ENCODE peak calls at places on chromosomes 12 and 14, in nine cellular contexts. U, G, W, S, M, Z, F, I and V are unnamed samples.

GRCh38 chr14:79967453-79967852 is 243.9 kb downstream of the DIO2 start:
- DNase-seq in S (no peak), G (no peak), M (no peak), W (no peak), I (no peak), U (no peak), F (no peak), Z (no peak), V (no peak)

GRCh38 chr14:102891556-102891955 is 30.9 kb upstream of the AMN start:
- DNase-seq in Z (no peak), I (peak), W (peak), F (no peak), G (no peak), U (no peak), M (no peak), S (peak), V (no peak)

GRCh38 chr12:71430756-71431155 is 8.8 kb upstream of the LGR5 start:
- DNase-seq in G (no peak), Z (no peak), U (no peak), F (no peak), S (no peak), W (no peak), M (no peak), I (no peak), V (no peak)

GRCh38 chr12:128089961-128090360 is 177.0 kb upstream of the TMEM132C start:
- DNase-seq in Z (no peak), U (peak), G (no peak), F (no peak), M (no peak), I (no peak), W (no peak), S (no peak), V (no peak)

GRCh38 chr12:22625671-22626251 is 790 bp downstream of the ETNK1 start:
- DNase-seq in G (peak), U (no peak), M (no peak), Z (peak), W (peak), I (peak), F (no peak), S (no peak), V (peak)

GRCh38 chr14:50421499-50421898 is 24.8 kb upstream of the CDKL1 start:
- DNase-seq in F (no peak), I (no peak), Z (no peak), S (no peak), M (no peak), W (no peak), G (no peak), U (no peak), V (no peak)

GRCh38 chr12:30796508-30796780 is 41.7 kb upstream of the CAPRIN2 start:
- DNase-seq in I (peak), M (peak), Z (peak), G (no peak), F (no peak), S (peak), U (no peak), W (peak), V (no peak)

GRCh38 chr12:112537710-112538396 is 119.1 kb downstream of the PTPN11 start:
- DNase-seq in S (no peak), F (peak), U (no peak), M (no peak), W (peak), Z (no peak), I (no peak), G (no peak), V (no peak)